ENCODE peak calls at places on chromosome X, in five cellular contexts. One of them, this sample, is unnamed.

GRCh38 chrX:16822723-16823122 is 36.5 kb downstream of the TXLNG start:
- DNase-seq in SK-N-SH: no peak
- DNase-seq in NCI-H1436: no peak
- DNase-seq in GM03348: peak
- DNase-seq in neural progenitor cell: no peak
- DNase-seq in this sample: peak

GRCh38 chrX:41447897-41448296 is 754 bp downstream of the NYX start:
- DNase-seq in neural progenitor cell: no peak
- DNase-seq in SK-N-SH: no peak
- DNase-seq in GM03348: no peak
- DNase-seq in NCI-H1436: no peak
- DNase-seq in this sample: no peak

GRCh38 chrX:109839694-109840358 is 106.8 kb upstream of the ACSL4 start:
- DNase-seq in SK-N-SH: no peak
- DNase-seq in neural progenitor cell: peak
- DNase-seq in NCI-H1436: no peak
- DNase-seq in GM03348: peak
- DNase-seq in this sample: no peak

GRCh38 chrX:68835104-68835442 is 6.3 kb downstream of the EFNB1 start:
- DNase-seq in NCI-H1436: no peak
- DNase-seq in neural progenitor cell: no peak
- DNase-seq in GM03348: no peak
- DNase-seq in SK-N-SH: no peak
- DNase-seq in this sample: no peak

GRCh38 chrX:53323196-53323595 is 41.8 kb upstream of the IQSEC2 start:
- DNase-seq in SK-N-SH: no peak
- DNase-seq in neural progenitor cell: no peak
- DNase-seq in NCI-H1436: no peak
- DNase-seq in GM03348: no peak
- DNase-seq in this sample: no peak

GRCh38 chrX:151789179-151789800 is 54.7 kb downstream of the CNGA2 start:
- DNase-seq in SK-N-SH: no peak
- DNase-seq in NCI-H1436: no peak
- DNase-seq in GM03348: peak
- DNase-seq in neural progenitor cell: no peak
- DNase-seq in this sample: peak

GRCh38 chrX:149003863-149004660 is 501.0 kb downstream of the IDS start:
- DNase-seq in neural progenitor cell: no peak
- DNase-seq in GM03348: peak
- DNase-seq in SK-N-SH: no peak
- DNase-seq in NCI-H1436: no peak
- DNase-seq in this sample: no peak

GRCh38 chrX:30735839-30736238 is 82.6 kb downstream of the GK start:
- DNase-seq in neural progenitor cell: peak
- DNase-seq in GM03348: peak
- DNase-seq in SK-N-SH: peak
- DNase-seq in NCI-H1436: peak
- DNase-seq in this sample: peak

GRCh38 chrX:43861750-43862149 is 20.5 kb downstream of the MAOB start:
- DNase-seq in GM03348: no peak
- DNase-seq in NCI-H1436: no peak
- DNase-seq in SK-N-SH: no peak
- DNase-seq in neural progenitor cell: no peak
- DNase-seq in this sample: no peak

GRCh38 chrX:24020280-24020876 is 6.6 kb downstream of the KLHL15 start:
- DNase-seq in GM03348: no peak
- DNase-seq in NCI-H1436: no peak
- DNase-seq in neural progenitor cell: no peak
- DNase-seq in SK-N-SH: no peak
- DNase-seq in this sample: no peak

GRCh38 chrX:139739138-139739537 is 31.2 kb upstream of the MCF2 start:
- DNase-seq in NCI-H1436: no peak
- DNase-seq in SK-N-SH: no peak
- DNase-seq in neural progenitor cell: no peak
- DNase-seq in GM03348: peak
- DNase-seq in this sample: no peak

GRCh38 chrX:68634649-68635227 is 12.7 kb upstream of the STARD8 start:
- DNase-seq in GM03348: no peak
- DNase-seq in NCI-H1436: no peak
- DNase-seq in neural progenitor cell: no peak
- DNase-seq in SK-N-SH: no peak
- DNase-seq in this sample: no peak

GRCh38 chrX:22758807-22759481 is 240.8 kb upstream of the DDX53 start:
- DNase-seq in neural progenitor cell: no peak
- DNase-seq in GM03348: no peak
- DNase-seq in SK-N-SH: no peak
- DNase-seq in NCI-H1436: no peak
- DNase-seq in this sample: no peak